ENCODE peak calls at places on chromosome 15, in five cellular contexts. E is neural progenitor cell, U is neural crest cell, H is stomach, R is nephron progenitor cell. V is an unnamed sample.

GRCh38 chr15:70669966-70670658 is 93.2 kb downstream of the UACA start:
- DNase-seq in U (no peak), H (peak), R (no peak), E (no peak), V (no peak)

GRCh38 chr15:44879066-44879465 is 77.4 kb upstream of the TERB2 start:
- DNase-seq in H (no peak), E (no peak), R (no peak), U (no peak), V (no peak)

GRCh38 chr15:32131803-32132202 is 101.5 kb downstream of the CHRNA7 start:
- DNase-seq in R (no peak), H (no peak), E (no peak), U (no peak), V (no peak)

GRCh38 chr15:44662478-44663409 is 718 bp downstream of the SPG11 start:
- DNase-seq in U (peak), E (peak), H (peak), R (peak), V (peak)

GRCh38 chr15:88021601-88022000 is 234.9 kb downstream of the NTRK3 start:
- DNase-seq in U (no peak), E (no peak), H (no peak), R (no peak), V (no peak)

GRCh38 chr15:51758645-51759044 is 7.2 kb downstream of the TMOD2 start:
- DNase-seq in U (no peak), R (no peak), H (peak), E (no peak), V (no peak)

GRCh38 chr15:100945006-100945405 is 25.8 kb downstream of the LRRK1 start:
- DNase-seq in H (no peak), E (no peak), R (no peak), U (no peak), V (no peak)

GRCh38 chr15:90957105-90957790 is 2.6 kb downstream of the RCCD1 start:
- DNase-seq in R (peak), H (peak), E (peak), U (peak), V (no peak)

GRCh38 chr15:101482526-101483371 is 6.8 kb downstream of the PCSK6 start:
- DNase-seq in H (no peak), E (no peak), U (no peak), R (no peak), V (no peak)

GRCh38 chr15:42474857-42475256 is 16.1 kb downstream of the ZNF106 start:
- DNase-seq in E (no peak), H (no peak), R (no peak), U (no peak), V (no peak)

GRCh38 chr15:89797678-89798201 is 16.9 kb downstream of the ANPEP start:
- DNase-seq in H (no peak), R (no peak), U (no peak), E (peak), V (no peak)

GRCh38 chr15:90231028-90232017 is 2.4 kb downstream of the CIB1 start:
- DNase-seq in U (no peak), E (no peak), H (peak), R (no peak), V (no peak)

GRCh38 chr15:100973351-100974034 is 54.3 kb downstream of the LRRK1 start:
- DNase-seq in R (peak), U (no peak), H (no peak), E (peak), V (no peak)

GRCh38 chr15:97976766-97977503 is 16.4 kb downstream of the ARRDC4 start:
- DNase-seq in U (no peak), R (no peak), H (no peak), E (no peak), V (no peak)

GRCh38 chr15:61033938-61034792 is 194.9 kb downstream of the RORA start:
- DNase-seq in U (no peak), R (no peak), E (no peak), H (no peak), V (no peak)
- TF ChIP-seq CTCF in U (no peak), R (no peak), E (no peak), H (no peak), V (no peak)

DNA sequence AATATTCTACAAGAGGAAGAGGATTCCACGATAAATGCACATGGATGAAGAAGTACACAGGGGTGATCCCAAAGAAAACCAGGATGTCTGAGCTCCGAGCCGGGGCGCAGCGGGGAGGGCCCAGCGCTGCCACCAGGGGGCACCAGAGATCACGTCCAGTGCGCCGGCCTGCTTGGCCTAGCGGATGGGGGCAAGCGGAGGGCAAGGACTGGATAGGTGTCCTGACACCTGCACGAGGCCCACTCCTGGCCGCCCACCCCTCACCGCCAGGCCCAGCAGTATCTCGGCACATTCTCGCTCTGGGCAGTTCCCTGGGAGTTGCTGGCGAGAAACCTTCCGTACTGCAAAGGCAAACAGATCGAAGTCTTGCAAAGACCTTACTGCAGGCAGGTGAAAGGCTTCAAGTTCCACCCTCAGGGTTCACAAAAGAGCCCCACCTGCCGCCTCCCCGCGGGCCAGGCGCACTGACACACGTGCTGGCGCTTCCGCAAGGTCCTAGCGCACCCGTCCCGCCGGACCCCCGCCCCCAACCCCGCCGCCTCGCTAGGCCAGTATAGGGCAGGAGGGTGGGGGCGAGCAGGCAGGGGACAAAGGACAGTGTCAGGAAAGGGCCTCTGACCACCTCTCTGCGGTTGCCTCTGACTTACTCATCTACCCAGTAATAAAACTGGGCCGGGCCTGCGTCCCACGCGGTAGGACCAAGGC is 3.3 kb downstream of the ANKRD63 start:
- DNase-seq in H (peak), E (peak), U (peak), R (peak), V (peak)
- TF ChIP-seq CTCF in H (peak), E (peak), U (peak), R (peak), V (peak)

DNA sequence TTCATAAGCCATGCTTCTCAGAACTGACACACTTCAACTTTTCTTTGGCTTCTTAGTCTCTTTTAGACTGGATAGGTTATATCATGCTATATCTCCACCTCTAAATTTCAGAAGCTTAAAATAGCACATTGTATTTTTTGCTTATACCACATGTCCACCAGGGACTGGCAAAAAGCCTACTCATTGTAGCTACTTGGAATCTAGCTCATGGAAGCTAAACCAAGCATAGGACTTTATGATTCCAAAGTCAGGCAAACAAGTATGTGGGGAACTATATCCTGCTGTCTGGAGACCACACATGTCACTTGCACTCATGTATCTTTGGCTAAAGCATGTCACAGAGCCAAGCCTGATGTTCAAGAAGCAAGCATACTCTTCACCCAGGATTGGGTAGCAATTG is 245.0 kb upstream of the RASGRP1 start:
- DNase-seq in H (no peak), U (no peak), E (no peak), R (no peak), V (no peak)
- TF ChIP-seq CTCF in H (no peak), U (no peak), E (no peak), R (no peak), V (no peak)

DNA sequence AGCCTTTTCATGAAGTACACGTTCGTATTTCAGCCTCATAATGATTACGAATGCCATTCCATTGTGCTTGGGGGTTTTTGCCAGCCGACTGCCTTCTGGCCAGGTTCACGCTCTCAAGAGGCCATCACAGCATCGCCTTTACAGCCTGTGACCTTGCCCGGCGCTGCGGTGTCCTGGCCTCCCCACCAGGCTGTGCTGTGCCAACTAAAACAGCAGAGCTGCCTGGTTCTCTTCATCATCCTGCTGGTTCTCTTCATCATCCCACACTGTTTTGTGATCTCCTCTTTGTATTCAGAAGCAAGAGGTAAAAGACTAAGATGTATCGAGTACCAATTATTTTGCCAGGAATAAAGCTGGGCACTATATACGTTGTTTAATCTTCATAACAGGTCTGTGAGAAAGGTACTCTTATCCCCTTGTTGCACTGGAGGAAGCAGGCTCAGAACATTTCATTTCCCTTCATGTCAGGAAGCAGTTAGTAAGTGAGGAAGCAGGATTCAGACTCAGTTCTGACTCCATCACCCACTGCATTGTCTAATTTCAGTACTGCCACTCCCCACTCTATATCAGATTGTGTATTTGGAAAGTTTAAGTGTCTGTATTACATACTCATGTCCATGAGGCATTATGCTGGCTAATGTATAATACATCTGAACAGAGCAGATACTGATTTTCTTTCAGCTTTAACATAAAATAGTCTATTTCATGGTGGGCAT is 92.7 kb downstream of the LRRC28 start:
- DNase-seq in H (no peak), R (peak), E (peak), U (no peak), V (no peak)
- TF ChIP-seq CTCF in H (no peak), R (peak), E (peak), U (peak), V (no peak)

GRCh38 chr15:73654659-73655058 is 21.5 kb upstream of the NPTN start:
- DNase-seq in H (no peak), U (no peak), E (no peak), R (no peak), V (no peak)
- TF ChIP-seq CTCF in H (no peak), U (no peak), E (no peak), R (no peak), V (no peak)

DNA sequence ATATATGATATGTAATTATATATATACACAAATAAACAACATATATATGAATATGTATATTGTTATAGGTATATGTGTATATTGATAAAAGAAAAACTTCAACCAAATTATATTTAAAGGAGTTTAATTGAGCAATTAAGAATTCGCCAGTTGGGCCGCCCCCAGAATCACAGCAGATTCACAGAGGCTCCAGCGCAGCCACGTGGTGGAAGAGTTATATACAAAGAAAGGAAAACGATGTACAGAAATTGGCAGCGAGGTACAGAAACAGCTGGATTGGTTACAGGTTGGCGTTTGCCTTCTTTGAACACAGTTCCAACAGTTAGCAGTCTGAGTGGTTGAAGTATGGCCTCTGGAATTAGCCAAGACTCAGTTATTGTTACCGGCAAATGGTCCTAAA is 137.3 kb upstream of the SLC24A5 start:
- DNase-seq in R (no peak), H (no peak), U (no peak), E (peak), V (no peak)
- TF ChIP-seq CTCF in R (no peak), H (no peak), U (no peak), E (peak), V (no peak)

GRCh38 chr15:56871180-56871579 is 47.3 kb upstream of the TCF12 start:
- DNase-seq in R (no peak), E (no peak), U (no peak), H (no peak), V (no peak)

GRCh38 chr15:56871867-56872266 is 46.6 kb upstream of the TCF12 start:
- DNase-seq in U (no peak), H (no peak), R (no peak), E (no peak), V (no peak)

GRCh38 chr15:56866798-56867197 is 51.6 kb upstream of the TCF12 start:
- DNase-seq in U (no peak), H (no peak), R (no peak), E (no peak), V (no peak)

GRCh38 chr15:56868251-56868650 is 50.2 kb upstream of the TCF12 start:
- DNase-seq in U (no peak), H (no peak), R (no peak), E (no peak), V (no peak)

GRCh38 chr15:56869573-56869972 is 48.9 kb upstream of the TCF12 start:
- DNase-seq in H (peak), U (peak), E (peak), R (peak), V (peak)
- TF ChIP-seq CTCF in H (no peak), U (peak), E (peak), R (peak), V (no peak)

GRCh38 chr15:39936681-39937080 is 2.8 kb downstream of the EIF2AK4 start:
- DNase-seq in U (no peak), H (no peak), E (no peak), R (no peak), V (no peak)

GRCh38 chr15:39934415-39935044 is 615 bp downstream of the EIF2AK4 start:
- DNase-seq in R (no peak), H (no peak), U (peak), E (peak), V (no peak)

GRCh38 chr15:39935241-39935640 is 1.3 kb downstream of the EIF2AK4 start:
- DNase-seq in R (no peak), H (no peak), E (no peak), U (no peak), V (no peak)

GRCh38 chr15:39936187-39936586 is 2.3 kb downstream of the EIF2AK4 start:
- DNase-seq in E (no peak), R (no peak), H (no peak), U (no peak), V (no peak)

GRCh38 chr15:39931615-39932014 is 2.3 kb upstream of the EIF2AK4 start:
- DNase-seq in H (no peak), U (no peak), E (no peak), R (no peak), V (no peak)
- TF ChIP-seq CTCF in H (no peak), U (no peak), E (no peak), R (no peak), V (no peak)

GRCh38 chr15:26890988-26891387 is 24.1 kb downstream of the GABRA5 start:
- DNase-seq in U (no peak), R (no peak), E (no peak), H (no peak), V (no peak)
- TF ChIP-seq CTCF in U (no peak), R (no peak), E (no peak), H (no peak), V (no peak)